ENCODE peak calls at places on chromosomes 4 and X, in six cellular contexts. K is heart left ventricle, O is tibial nerve, L is body of pancreas, Z is spleen, B is IMR-90. S is an unnamed sample.

GRCh38 chr4:88178633-88179231 is 20.3 kb upstream of the ABCG2 start:
- DNase-seq in K (no peak), Z (no peak), L (no peak), B (no peak), O (no peak), S (no peak)

GRCh38 chr4:8694651-8695151 is 102.1 kb downstream of the CPZ start:
- DNase-seq in L (no peak), B (no peak), Z (peak), K (no peak), O (no peak), S (peak)

GRCh38 chr4:56321246-56321645 is 66.0 kb downstream of the AASDH start:
- DNase-seq in Z (no peak), L (no peak), O (no peak), K (no peak), B (peak), S (no peak)

GRCh38 chrX:531611-531936 is 99.0 kb upstream of the SHOX start:
- DNase-seq in O (no peak), L (no peak), B (no peak), K (no peak), Z (no peak), S (no peak)

GRCh38 chr4:79049840-79050520 is 110.7 kb upstream of the PAQR3 start:
- DNase-seq in B (no peak), K (no peak), Z (no peak), L (no peak), O (no peak), S (no peak)

GRCh38 chr4:40471923-40472322 is 136.8 kb downstream of the CHRNA9 start:
- DNase-seq in Z (no peak), O (no peak), L (no peak), K (no peak), B (peak), S (no peak)

GRCh38 chrX:40140706-40141499 is 43.1 kb upstream of the BCOR start:
- DNase-seq in O (peak), K (peak), B (peak), Z (no peak), L (peak), S (peak)

GRCh38 chrX:155027509-155028066 is 944 bp downstream of the FUNDC2 start:
- DNase-seq in L (peak), B (peak), K (no peak), Z (no peak), O (peak), S (peak)

GRCh38 chr4:182842104-182842600 is 75.0 kb downstream of the DCTD start:
- DNase-seq in K (no peak), O (no peak), Z (no peak), B (no peak), L (no peak), S (no peak)

GRCh38 chr4:47413515-47413914 is 50.0 kb downstream of the COMMD8 start:
- DNase-seq in O (no peak), L (no peak), B (no peak), Z (no peak), K (no peak), S (no peak)

GRCh38 chr4:140857111-140857510 is 100.9 kb upstream of the TBC1D9 start:
- DNase-seq in L (no peak), B (no peak), O (no peak), K (no peak), Z (no peak), S (no peak)

GRCh38 chrX:48975541-48975940 is 3.9 kb upstream of the KCND1 start:
- DNase-seq in K (no peak), O (no peak), B (no peak), L (no peak), Z (no peak), S (no peak)
- H3K4me3 ChIP-seq in K (no peak), O (no peak), B (no peak), L (no peak), Z (no peak), S (no peak)

GRCh38 chr4:6682862-6683590 is 10.7 kb upstream of the S100P start:
- DNase-seq in O (no peak), K (no peak), Z (no peak), B (no peak), L (no peak), S (no peak)

GRCh38 chr4:6676722-6677558 is 16.7 kb upstream of the S100P start:
- DNase-seq in L (no peak), K (no peak), O (no peak), B (no peak), Z (peak), S (no peak)

GRCh38 chr4:6684656-6685055 is 9.0 kb upstream of the S100P start:
- DNase-seq in B (no peak), L (no peak), K (no peak), Z (no peak), O (no peak), S (no peak)

GRCh38 chr4:6681191-6681590 is 12.5 kb upstream of the S100P start:
- DNase-seq in Z (peak), B (no peak), K (no peak), O (no peak), L (no peak), S (no peak)

DNA sequence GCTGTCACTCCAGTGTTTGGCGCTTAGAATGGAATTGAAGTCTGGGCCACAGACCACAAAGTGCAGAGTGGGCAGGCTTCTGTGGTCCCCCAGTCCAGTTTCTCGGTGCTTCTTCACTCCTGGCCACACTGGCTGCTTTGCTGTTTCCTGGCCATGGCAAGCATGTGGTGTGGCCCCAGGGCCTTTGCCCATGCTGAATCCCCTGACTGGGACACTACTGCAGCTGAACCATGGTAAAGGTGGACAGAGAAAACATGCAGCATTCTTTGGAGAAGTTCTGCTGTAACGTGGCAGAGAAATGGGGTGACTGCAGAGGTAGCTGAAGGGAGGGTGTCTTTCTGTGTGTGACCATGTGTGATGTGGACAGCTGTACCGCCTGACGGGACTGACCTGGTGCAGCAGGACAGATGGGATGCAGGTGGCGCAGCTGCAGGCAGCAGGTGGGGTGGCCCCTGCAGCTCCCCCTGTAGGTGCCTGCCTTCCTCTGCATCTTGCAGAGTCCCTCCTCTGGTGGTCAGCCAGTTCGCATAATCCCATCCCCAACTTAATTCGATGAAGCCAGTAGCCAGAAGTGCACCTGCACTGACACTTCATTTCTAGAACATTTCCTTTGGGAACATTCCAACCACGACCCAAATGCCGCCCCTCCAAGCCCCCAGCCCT is 13.2 kb upstream of the S100P start:
- DNase-seq in K (no peak), L (no peak), Z (peak), B (no peak), O (no peak), S (no peak)
- TF ChIP-seq CTCF in K (no peak), L (no peak), Z (no peak), B (no peak), O (no peak), S (no peak)

DNA sequence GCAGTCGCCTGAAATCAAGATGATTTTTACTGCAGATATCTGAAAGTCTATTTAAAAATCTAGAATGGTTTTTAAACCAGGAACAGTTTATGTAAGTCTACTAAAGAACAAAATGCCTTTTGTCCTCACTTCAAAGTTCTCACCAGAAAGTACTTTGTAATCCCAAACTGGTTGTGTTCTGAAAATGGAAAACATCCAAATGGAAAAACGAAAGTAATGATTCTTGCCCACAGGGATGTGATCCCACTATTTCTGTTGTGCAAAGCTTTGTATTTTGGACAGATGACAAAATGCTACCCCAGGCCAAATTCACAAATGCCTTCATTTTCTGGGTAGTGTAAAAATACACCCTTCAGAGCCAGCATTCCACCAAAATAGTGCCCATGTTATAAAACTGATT is 265.5 kb upstream of the FTHL17 start:
- DNase-seq in K (no peak), L (no peak), B (no peak), Z (no peak), O (no peak), S (no peak)
- TF ChIP-seq POLR2A in K (no peak), L (no peak), B (no peak), Z (no peak), O (no peak), S (no peak)

DNA sequence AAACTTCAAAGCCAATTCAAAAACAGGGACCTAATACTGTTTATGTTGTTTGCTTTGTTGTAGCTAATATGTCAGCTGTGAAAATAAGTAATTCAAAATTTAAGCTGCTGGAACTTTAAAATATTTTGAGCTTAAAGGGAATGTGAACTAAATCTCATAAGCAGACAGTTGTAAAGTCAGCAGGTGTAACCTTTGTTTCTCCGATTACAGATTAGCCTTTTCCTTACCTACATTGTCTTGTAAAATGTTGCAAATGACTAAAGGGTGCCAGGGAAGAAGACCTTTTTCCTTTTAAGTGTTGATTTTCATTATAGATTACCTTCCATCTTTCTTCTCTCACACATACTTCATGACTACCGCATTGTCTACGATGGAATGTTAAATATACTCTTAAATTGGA is 405.1 kb downstream of the KCNIP4 start:
- DNase-seq in Z (no peak), K (no peak), B (no peak), L (no peak), O (no peak), S (no peak)
- H3K4me3 ChIP-seq in Z (no peak), K (no peak), B (no peak), L (no peak), O (no peak), S (no peak)

DNA sequence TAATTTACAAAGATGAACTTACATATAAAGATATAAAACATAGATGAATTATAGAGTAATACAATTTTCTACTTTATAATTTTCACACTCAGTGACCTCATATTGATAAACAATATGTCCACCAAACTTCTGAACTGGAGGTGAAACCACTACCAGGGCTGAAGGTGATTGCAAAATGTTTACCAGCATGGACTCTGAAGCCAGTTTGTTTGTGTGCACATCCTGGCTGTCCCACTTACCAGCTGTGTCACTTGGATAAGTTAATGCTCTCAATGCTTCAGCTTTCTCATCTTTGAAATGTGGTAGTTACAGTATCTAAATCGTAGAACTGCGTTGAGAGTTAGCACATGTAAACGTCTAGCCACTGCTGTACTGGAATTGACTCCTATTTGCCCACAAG is 392.6 kb downstream of the HNRNPD start:
- DNase-seq in K (no peak), O (no peak), Z (no peak), L (no peak), B (no peak), S (no peak)
- TF ChIP-seq CTCF in K (no peak), O (no peak), Z (no peak), L (no peak), B (no peak), S (no peak)

DNA sequence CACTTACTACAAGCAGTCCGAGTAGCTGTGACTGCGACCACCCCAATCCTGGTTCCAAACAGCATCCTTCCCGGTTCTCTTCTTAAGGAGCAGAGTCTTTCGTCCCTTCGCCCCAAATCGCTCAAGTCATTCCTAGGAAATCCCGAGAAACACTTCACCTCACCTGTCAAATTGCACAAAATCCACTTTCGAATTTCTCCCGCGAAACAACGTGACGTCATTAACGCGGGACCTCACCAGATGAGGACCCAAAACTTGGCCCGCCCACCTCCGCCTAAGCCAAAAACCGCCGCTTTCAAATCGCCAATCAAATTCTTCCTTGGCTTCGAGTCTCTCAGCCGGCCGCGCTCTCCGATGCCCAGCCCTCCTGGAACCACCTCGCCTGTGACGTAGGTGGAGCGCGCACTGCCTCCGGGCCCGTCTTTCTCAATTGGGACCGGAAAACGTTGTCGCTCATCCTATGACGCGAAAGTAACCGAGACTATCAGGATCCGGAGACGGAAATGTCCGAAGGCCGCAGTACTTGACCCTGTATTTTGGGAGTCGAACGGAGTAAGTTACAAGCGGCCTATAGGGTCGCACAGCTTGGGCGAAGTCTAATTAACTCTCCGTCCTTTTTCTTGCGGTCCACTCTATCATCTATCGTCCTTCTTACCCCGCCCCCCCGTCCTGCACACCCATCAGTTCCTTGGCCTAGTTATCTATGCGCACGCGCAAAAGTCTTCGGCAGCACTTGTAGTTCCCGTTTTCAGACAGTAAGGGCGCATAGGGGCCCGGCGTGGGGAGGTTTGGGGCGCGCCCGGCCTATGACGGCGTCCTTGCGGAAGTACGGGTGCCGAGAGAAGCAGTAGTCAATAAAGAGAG is at the start of the genes LARP7 and ZGRF1:
- DNase-seq in Z (peak), B (peak), L (peak), K (peak), O (peak), S (peak)
- TF ChIP-seq POLR2A in Z (no peak), B (peak), L (peak), K (no peak), O (no peak), S (no peak)

GRCh38 chr4:168153596-168154440 is 61.5 kb downstream of the ANXA10 start:
- DNase-seq in B (peak), L (peak), Z (peak), K (peak), O (peak), S (peak)
- H3K4me3 ChIP-seq in B (peak), L (no peak), Z (peak), K (no peak), O (no peak), S (peak)

GRCh38 chr4:7459471-7459870 is 24.7 kb upstream of the PSAPL1 start:
- DNase-seq in Z (no peak), K (no peak), B (no peak), O (no peak), L (no peak), S (no peak)

GRCh38 chr4:7463584-7464258 is 29.0 kb upstream of the PSAPL1 start:
- DNase-seq in L (no peak), O (peak), Z (no peak), B (no peak), K (no peak), S (no peak)

GRCh38 chr4:7460591-7460990 is 25.9 kb upstream of the PSAPL1 start:
- DNase-seq in L (no peak), K (no peak), B (peak), O (peak), Z (no peak), S (peak)

GRCh38 chr4:7462509-7462971 is 27.8 kb upstream of the PSAPL1 start:
- DNase-seq in B (peak), Z (no peak), O (peak), K (no peak), L (peak), S (no peak)

DNA sequence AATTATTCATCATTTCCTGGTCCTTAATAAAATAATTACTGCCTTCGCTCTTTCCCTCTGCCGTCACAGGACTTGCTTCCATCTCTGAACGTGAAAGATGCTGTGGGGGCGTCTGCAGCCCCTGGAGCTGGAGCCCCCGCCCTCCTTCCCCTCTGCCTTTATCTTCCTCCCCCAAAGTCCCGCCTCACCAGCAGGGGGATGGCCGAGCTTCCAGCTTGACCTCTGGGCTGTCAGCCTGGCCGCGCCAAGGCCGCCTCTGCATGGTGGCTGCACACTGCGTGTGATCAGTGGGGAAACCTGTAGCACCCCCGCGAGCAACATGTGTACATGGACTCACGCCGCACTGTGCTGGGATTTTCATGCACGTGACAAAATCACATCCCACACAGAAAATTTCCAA is 26.4 kb upstream of the PSAPL1 start:
- DNase-seq in B (no peak), Z (no peak), O (no peak), L (no peak), K (no peak), S (no peak)
- TF ChIP-seq CTCF in B (no peak), Z (no peak), O (no peak), L (no peak), K (no peak), S (no peak)

GRCh38 chrX:47217121-47217851 is 1.2 kb upstream of the CDK16 start:
- DNase-seq in O (no peak), B (peak), Z (peak), K (no peak), L (peak), S (no peak)

GRCh38 chrX:47216393-47216925 is 2.0 kb upstream of the CDK16 start:
- DNase-seq in O (no peak), K (no peak), L (no peak), Z (peak), B (no peak), S (no peak)

GRCh38 chrX:47218920-47219815 is 687 bp downstream of the CDK16 start:
- DNase-seq in L (peak), K (peak), B (no peak), O (no peak), Z (peak), S (peak)

GRCh38 chrX:47218280-47218919 is at the start of gene CDK16:
- DNase-seq in B (peak), K (peak), L (peak), O (peak), Z (peak), S (peak)

GRCh38 chrX:47217852-47218279 is 615 bp upstream of the CDK16 start:
- DNase-seq in K (peak), Z (peak), L (peak), B (peak), O (peak), S (peak)
- TF ChIP-seq POLR2A in K (no peak), Z (no peak), L (no peak), B (no peak), O (no peak), S (no peak)

GRCh38 chrX:53421125-53421524 is 1.3 kb downstream of the SMC1A start:
- DNase-seq in Z (no peak), B (no peak), L (no peak), K (no peak), O (no peak), S (no peak)
- H3K4me3 ChIP-seq in Z (peak), B (peak), L (no peak), K (no peak), O (no peak), S (peak)

S was measured in uterus.